ENCODE peak calls at places on chromosomes 11 and 22, in five cellular contexts. V, A, M, S and R are unnamed samples.

GRCh38 chr11:134579709-134580634 is 167.9 kb upstream of the B3GAT1 start:
- DNase-seq in S (no peak), M (peak; percentile 18), A (no peak), V (peak; percentile 26), R (no peak)

GRCh38 chr11:32053151-32053550 is 37.7 kb upstream of the RCN1 start:
- DNase-seq in M (no peak), A (no peak), S (peak; percentile 80), V (no peak), R (no peak)

GRCh38 chr11:36379653-36380052 is 83.6 kb downstream of the PRR5L start:
- DNase-seq in A (no peak), M (no peak), S (no peak), V (no peak), R (no peak)

GRCh38 chr22:47837703-47838102 is 1075.3 kb downstream of the TBC1D22A start:
- DNase-seq in M (no peak), A (no peak), V (peak; percentile 57), S (peak; percentile 49), R (peak; percentile 67)

GRCh38 chr22:31954535-31955326 is 10.4 kb downstream of the YWHAH start:
- DNase-seq in V (no peak), M (no peak), S (no peak), A (no peak), R (peak; percentile 11)

GRCh38 chr11:34825670-34826383 is 90.4 kb downstream of the APIP start:
- DNase-seq in M (no peak), V (no peak), S (no peak), A (peak; percentile 47), R (no peak)

GRCh38 chr11:119055901-119056300 is 1.1 kb downstream of the HYOU1 start:
- DNase-seq in M (peak; percentile 22), S (peak; percentile 62), A (no peak), V (no peak), R (peak; percentile 8)

GRCh38 chr11:23097906-23098305 is 237.6 kb upstream of the CCDC179 start:
- DNase-seq in M (no peak), S (no peak), A (no peak), V (no peak), R (no peak)

GRCh38 chr11:31487848-31488247 is 21.6 kb downstream of the IMMP1L start:
- DNase-seq in S (peak; percentile 66), M (no peak), V (no peak), A (no peak), R (peak; percentile 58)

GRCh38 chr11:112229159-112229558 is 2.9 kb downstream of the PTS start:
- DNase-seq in M (no peak), A (no peak), V (no peak), S (no peak), R (no peak)

GRCh38 chr22:49360746-49361145 is 466.9 kb downstream of the BRD1 start:
- DNase-seq in A (no peak), M (no peak), V (no peak), S (no peak), R (no peak)

GRCh38 chr11:95082576-95083001 is 7.1 kb upstream of the ENDOD1 start:
- DNase-seq in M (no peak), V (no peak), S (no peak), A (no peak), R (no peak)

GRCh38 chr11:116312560-116313340 is 460.0 kb downstream of the BUD13 start:
- DNase-seq in S (peak; percentile 1), A (peak; percentile 89), M (peak; percentile 50), V (no peak), R (peak; percentile 35)